ENCODE peak calls at places on chromosome 6, in four cellular contexts. P, R, E and H are unnamed samples.
A peak's percentile ranks its signal among the peaks of the same experiment; 100 is the strongest.

GRCh38 chr6:95545226-95545625 is 32.1 kb upstream of the MANEA start:
- DNase-seq in E (no peak), R (no peak), P (peak; percentile 80), H (no peak)

GRCh38 chr6:33298773-33299236 is at the start of gene RGL2:
- DNase-seq in E (no peak), P (no peak), R (peak; percentile 33), H (no peak)

GRCh38 chr6:52049252-52050050 is 38.0 kb downstream of the PKHD1 start:
- DNase-seq in E (no peak), P (peak; percentile 54), R (peak; percentile 37), H (no peak)

GRCh38 chr6:125658759-125659431 is 90.5 kb upstream of the HEY2 start:
- DNase-seq in E (no peak), P (peak; percentile 43), R (no peak), H (no peak)

GRCh38 chr6:25902071-25902470 is 28.0 kb upstream of the SLC17A3 start:
- DNase-seq in P (no peak), R (no peak), E (no peak), H (no peak)

GRCh38 chr6:68226460-68226859 is 408.6 kb upstream of the ADGRB3 start:
- DNase-seq in R (no peak), P (peak; percentile 52), E (no peak), H (no peak)

GRCh38 chr6:166619912-166620311 is 7.1 kb downstream of the RPS6KA2 start:
- DNase-seq in R (peak; percentile 98), E (no peak), P (no peak), H (no peak)

GRCh38 chr6:45419574-45420082 is 41.9 kb upstream of the SUPT3H start:
- DNase-seq in R (no peak), P (peak; percentile 79), E (no peak), H (peak; percentile 68)

GRCh38 chr6:12605888-12606345 is 110.7 kb upstream of the PHACTR1 start:
- DNase-seq in P (peak; percentile 82), E (no peak), R (peak; percentile 75), H (peak; percentile 57)

GRCh38 chr6:166772518-166772917 is 145.5 kb upstream of the RPS6KA2 start:
- DNase-seq in P (peak; percentile 45), R (no peak), E (no peak), H (peak; percentile 66)

GRCh38 chr6:30730611-30731435 is 10.7 kb downstream of the TUBB start:
- DNase-seq in E (no peak), P (peak; percentile 85), R (peak; percentile 47), H (peak; percentile 92)

GRCh38 chr6:108746841-108747575 is 101.2 kb upstream of the ARMC2 start:
- DNase-seq in P (no peak), R (no peak), E (no peak), H (no peak)

GRCh38 chr6:44926556-44926955 is 401.6 kb upstream of the RUNX2 start:
- DNase-seq in E (no peak), P (no peak), R (peak; percentile 10), H (no peak)

GRCh38 chr6:72788188-72788587 is 166.3 kb downstream of the KCNQ5 start:
- DNase-seq in R (peak; percentile 85), E (no peak), P (no peak), H (no peak)

GRCh38 chr6:105553174-105553573 is 150.3 kb upstream of the PREP start:
- DNase-seq in E (no peak), P (no peak), R (no peak), H (no peak)

GRCh38 chr6:30687659-30688431 is 1.4 kb upstream of the PPP1R18 start:
- DNase-seq in R (peak; percentile 47), E (no peak), P (peak; percentile 58), H (peak; percentile 53)

GRCh38 chr6:16333580-16333979 is 95.2 kb downstream of the GMPR start:
- DNase-seq in P (peak; percentile 39), R (peak; percentile 60), E (no peak), H (no peak)

GRCh38 chr6:16336056-16336810 is 97.8 kb downstream of the GMPR start:
- DNase-seq in E (no peak), R (no peak), P (peak; percentile 30), H (no peak)

GRCh38 chr6:16337280-16337975 is 99.0 kb downstream of the GMPR start:
- DNase-seq in R (peak; percentile 93), P (no peak), E (no peak), H (no peak)

GRCh38 chr6:16334671-16335070 is 96.3 kb downstream of the GMPR start:
- DNase-seq in E (no peak), P (peak; percentile 29), R (peak; percentile 94), H (no peak)

DNA sequence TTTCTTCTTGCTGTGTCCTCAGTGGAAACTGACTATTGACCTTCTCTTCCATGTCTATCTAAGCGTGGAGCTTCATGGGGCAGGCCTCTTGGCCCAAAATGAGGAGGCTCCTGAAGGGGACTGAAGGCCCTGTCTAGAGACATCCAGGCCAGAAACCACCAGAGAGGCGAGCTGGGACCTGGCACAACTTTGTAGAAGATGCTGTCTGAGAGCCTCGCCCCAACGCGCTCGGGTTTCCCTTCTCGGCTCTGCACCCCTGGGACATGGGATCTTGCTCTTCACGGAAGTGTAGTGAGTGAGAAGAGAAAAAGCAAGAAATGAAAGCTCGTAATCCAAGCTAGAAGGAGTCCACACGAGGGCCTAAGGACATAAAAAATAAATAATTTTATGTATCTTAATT is 96.8 kb downstream of the GMPR start:
- DNase-seq in E (no peak), P (no peak), R (no peak), H (no peak)
- H3K4me1 ChIP-seq in E (peaks cover 3% of the 10 kb centered on the region), P (peaks cover 5% of the 10 kb centered on the region), R (peaks cover 25% of the 10 kb centered on the region), H (peaks cover 3% of the 10 kb centered on the region)

GRCh38 chr6:74892091-74892490 is 313.8 kb downstream of the COL12A1 start:
- DNase-seq in E (no peak), P (no peak), R (peak; percentile 39), H (no peak)

GRCh38 chr6:74891358-74891811 is 314.5 kb downstream of the COL12A1 start:
- DNase-seq in P (no peak), R (peak; percentile 83), E (no peak), H (no peak)
- H3K56ac ChIP-seq in P (no peak overlapping the region), R (no peak overlapping the region), E (no peak overlapping the region), H (no peak overlapping the region)

GRCh38 chr6:15326072-15326614 is 80.3 kb downstream of the JARID2 start:
- DNase-seq in R (no peak), E (no peak), P (no peak), H (no peak)
- H3K4me1 ChIP-seq in R (peaks cover 25% of the 10 kb centered on the region), E (peaks cover 36% of the 10 kb centered on the region), P (peaks cover 3% of the 10 kb centered on the region), H (peaks cover 30% of the 10 kb centered on the region)

GRCh38 chr6:39932386-39932785 is 1.9 kb downstream of the MOCS1 start:
- DNase-seq in P (no peak), E (no peak), R (no peak), H (no peak)

GRCh38 chr6:39931607-39932006 is 2.7 kb downstream of the MOCS1 start:
- DNase-seq in R (no peak), E (no peak), P (no peak), H (no peak)

GRCh38 chr6:39930540-39930939 is 3.7 kb downstream of the MOCS1 start:
- DNase-seq in R (no peak), E (no peak), P (no peak), H (no peak)

GRCh38 chr6:39929039-39929732 is 5.1 kb downstream of the MOCS1 start:
- DNase-seq in R (no peak), E (no peak), P (peak; percentile 15), H (no peak)

GRCh38 chr6:39929733-39930461 is 4.4 kb downstream of the MOCS1 start:
- DNase-seq in R (peak; percentile 26), E (no peak), P (no peak), H (no peak)
- H3K56ac ChIP-seq in R (no peak overlapping the region), E (no peak overlapping the region), P (no peak overlapping the region), H (no peak overlapping the region)

GRCh38 chr6:3163248-3163594 is 5.9 kb upstream of the TUBB2A start:
- DNase-seq in E (no peak), R (no peak), P (no peak), H (no peak)

GRCh38 chr6:3157151-3157933 is at the start of gene TUBB2A:
- DNase-seq in R (peak; percentile 78), P (peak; percentile 85), E (no peak), H (peak; percentile 78)

GRCh38 chr6:3162067-3162497 is 4.7 kb upstream of the TUBB2A start:
- DNase-seq in P (peak; percentile 77), E (no peak), R (no peak), H (no peak)

GRCh38 chr6:3162565-3163247 is 5.4 kb upstream of the TUBB2A start:
- DNase-seq in P (peak; percentile 92), R (peak; percentile 71), E (no peak), H (peak; percentile 81)

GRCh38 chr6:3159805-3160781 is 2.7 kb upstream of the TUBB2A start:
- DNase-seq in E (no peak), R (no peak), P (peak; percentile 83), H (peak; percentile 76)
- H3K4me1 ChIP-seq in E (peaks cover 31% of the 10 kb centered on the region), R (peaks cover 2% of the 10 kb centered on the region), P (peaks cover 20% of the 10 kb centered on the region), H (peaks cover 18% of the 10 kb centered on the region)

DNA sequence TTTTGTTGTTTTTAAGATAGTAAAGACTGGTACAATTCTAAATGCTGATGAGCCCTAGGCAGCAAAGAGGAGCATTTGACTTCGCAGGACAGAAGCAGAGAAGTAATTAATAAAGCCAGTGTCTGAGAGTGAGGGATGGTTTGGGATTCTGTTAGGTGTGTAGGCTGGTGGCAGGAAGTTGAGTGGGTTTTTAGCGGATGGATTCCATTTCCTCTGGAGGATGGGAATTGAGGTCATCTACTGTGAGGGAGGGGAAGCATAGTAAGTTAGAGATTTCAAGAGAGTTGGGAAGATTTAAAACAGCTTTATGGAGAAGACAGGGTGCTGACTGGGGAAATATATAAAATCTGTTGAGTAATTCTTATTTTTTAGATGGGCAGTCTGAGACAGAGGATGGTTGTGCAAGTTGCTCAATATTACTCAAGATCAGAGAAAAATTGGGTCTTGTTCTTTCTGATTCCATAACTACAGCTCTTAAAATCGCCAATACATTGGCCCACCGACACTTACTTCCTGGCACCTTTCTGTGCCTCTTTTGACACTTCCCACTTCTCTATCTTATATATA is 48.8 kb downstream of the PRL start:
- DNase-seq in E (no peak), R (no peak), P (no peak), H (no peak)
- H3K56ac ChIP-seq in E (no peak overlapping the region), R (no peak overlapping the region), P (no peak overlapping the region), H (no peak overlapping the region)

GRCh38 chr6:137493218-137494038 is 766 bp downstream of the OLIG3 start:
- DNase-seq in P (peak; percentile 57), R (no peak), E (no peak), H (peak; percentile 76)
- H3K4me1 ChIP-seq in P (peaks cover 6% of the 10 kb centered on the region), R (no peaks in the 10 kb centered on the region), E (peaks cover 29% of the 10 kb centered on the region), H (no peaks in the 10 kb centered on the region)

GRCh38 chr6:153814136-153814535 is 224.9 kb upstream of the OPRM1 start:
- DNase-seq in P (peak; percentile 71), R (no peak), E (no peak), H (peak; percentile 71)

DNA sequence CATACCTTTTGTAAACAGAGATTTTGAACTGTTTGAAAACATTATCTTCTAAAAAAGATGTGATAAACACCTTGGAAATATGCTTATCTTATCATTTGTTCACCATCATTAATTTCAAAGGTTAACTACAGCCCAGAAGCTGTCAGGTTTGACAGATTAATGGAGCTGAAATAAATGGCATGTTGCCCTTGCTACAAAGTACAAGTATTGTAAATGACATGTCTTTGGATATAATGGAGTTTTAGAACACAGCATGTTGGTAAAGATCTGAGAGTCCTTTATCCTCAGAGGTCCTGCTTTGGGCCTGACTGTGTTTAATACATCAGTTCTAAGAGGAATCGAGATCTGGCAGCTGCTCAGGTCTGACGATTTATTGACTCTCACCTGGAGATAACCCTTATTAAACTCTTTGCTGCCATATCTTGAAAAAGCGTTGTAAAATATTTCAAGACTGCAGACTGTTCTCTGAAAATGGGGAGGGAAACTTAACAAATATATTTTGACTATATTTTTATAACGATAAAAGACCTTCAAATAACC is 222.7 kb upstream of the OPRM1 start:
- DNase-seq in R (no peak), P (no peak), E (no peak), H (no peak)
- H3K56ac ChIP-seq in R (no peak overlapping the region), P (no peak overlapping the region), E (no peak overlapping the region), H (no peak overlapping the region)